ENCODE peak calls at places on chromosomes 13 and 19, in four cellular contexts. Z is tibial artery; N is hepatocyte; J is CD4-positive, CD25-positive, alpha-beta regulatory T cell. U is an unnamed sample.

GRCh38 chr19:36093687-36094086 is 17.3 kb upstream of the OVOL3 start:
- DNase-seq in Z (no peak), N (no peak), J (no peak), U (no peak)

GRCh38 chr19:46404039-46404883 is 9.1 kb downstream of the CCDC8 start:
- DNase-seq in Z (peak), N (peak), J (no peak), U (no peak)

GRCh38 chr13:33274264-33274663 is 11.3 kb downstream of the STARD13 start:
- DNase-seq in Z (no peak), N (no peak), J (no peak), U (no peak)

GRCh38 chr13:35475131-35475959 is 1.1 kb downstream of the MAB21L1 start:
- DNase-seq in Z (peak), N (peak), J (peak), U (peak)

GRCh38 chr19:12453495-12453894 is 12.7 kb upstream of the ZNF443 start:
- DNase-seq in Z (no peak), N (no peak), J (no peak), U (no peak)

GRCh38 chr19:39106201-39106600 is 19.4 kb upstream of the PAK4 start:
- DNase-seq in Z (no peak), N (no peak), J (no peak), U (no peak)

GRCh38 chr13:39016789-39017188 is 21.1 kb downstream of the PROSER1 start:
- DNase-seq in Z (no peak), N (peak), J (peak), U (no peak)

GRCh38 chr13:113001251-113002140 is 32.5 kb downstream of the MCF2L start:
- DNase-seq in Z (no peak), N (peak), J (no peak), U (peak)

GRCh38 chr13:44050450-44051063 is 170.9 kb downstream of the LACC1 start:
- DNase-seq in Z (no peak), N (peak), J (peak), U (no peak)

GRCh38 chr13:113928701-113929627 is 44.9 kb downstream of the C13orf46 start:
- DNase-seq in Z (peak), N (peak), J (no peak), U (peak)

GRCh38 chr13:80979035-80979641 is 638.2 kb upstream of the SPRY2 start:
- DNase-seq in Z (no peak), N (peak), J (peak), U (peak)

GRCh38 chr19:29841559-29842367 is 30.0 kb downstream of the CCNE1 start:
- DNase-seq in Z (no peak), N (peak), J (peak), U (no peak)

GRCh38 chr13:104750377-104750776 is 1684.2 kb upstream of the SLC10A2 start:
- DNase-seq in Z (no peak), N (peak), J (no peak), U (no peak)

GRCh38 chr13:74131206-74131605 is 3.0 kb downstream of the KLF12 start:
- DNase-seq in Z (no peak), N (no peak), J (no peak), U (no peak)

GRCh38 chr19:16945762-16946465 is 57.1 kb downstream of the F2RL3 start:
- DNase-seq in Z (no peak), N (no peak), J (no peak), U (no peak)

GRCh38 chr19:38081547-38082255 is 142.3 kb downstream of the DPF1 start:
- DNase-seq in Z (no peak), N (no peak), J (no peak), U (no peak)

GRCh38 chr13:104847863-104848262 is 1687.6 kb downstream of the EFNB2 start:
- DNase-seq in Z (no peak), N (no peak), J (no peak), U (no peak)

GRCh38 chr13:23081246-23081645 is 99.5 kb upstream of the SGCG start:
- DNase-seq in Z (no peak), N (no peak), J (no peak), U (no peak)

GRCh38 chr19:30596813-30597399 is 224.7 kb downstream of the ZNF536 start:
- DNase-seq in Z (no peak), N (no peak), J (no peak), U (no peak)

GRCh38 chr13:26015276-26015934 is 36.4 kb downstream of the SHISA2 start:
- DNase-seq in Z (no peak), N (no peak), J (no peak), U (no peak)

GRCh38 chr13:26017932-26018690 is 33.7 kb downstream of the SHISA2 start:
- DNase-seq in Z (no peak), N (no peak), J (no peak), U (no peak)

GRCh38 chr13:26019241-26019640 is 32.6 kb downstream of the SHISA2 start:
- DNase-seq in Z (no peak), N (no peak), J (no peak), U (no peak)

GRCh38 chr13:26019881-26020535 is 31.8 kb downstream of the SHISA2 start:
- DNase-seq in Z (no peak), N (no peak), J (no peak), U (no peak)

DNA sequence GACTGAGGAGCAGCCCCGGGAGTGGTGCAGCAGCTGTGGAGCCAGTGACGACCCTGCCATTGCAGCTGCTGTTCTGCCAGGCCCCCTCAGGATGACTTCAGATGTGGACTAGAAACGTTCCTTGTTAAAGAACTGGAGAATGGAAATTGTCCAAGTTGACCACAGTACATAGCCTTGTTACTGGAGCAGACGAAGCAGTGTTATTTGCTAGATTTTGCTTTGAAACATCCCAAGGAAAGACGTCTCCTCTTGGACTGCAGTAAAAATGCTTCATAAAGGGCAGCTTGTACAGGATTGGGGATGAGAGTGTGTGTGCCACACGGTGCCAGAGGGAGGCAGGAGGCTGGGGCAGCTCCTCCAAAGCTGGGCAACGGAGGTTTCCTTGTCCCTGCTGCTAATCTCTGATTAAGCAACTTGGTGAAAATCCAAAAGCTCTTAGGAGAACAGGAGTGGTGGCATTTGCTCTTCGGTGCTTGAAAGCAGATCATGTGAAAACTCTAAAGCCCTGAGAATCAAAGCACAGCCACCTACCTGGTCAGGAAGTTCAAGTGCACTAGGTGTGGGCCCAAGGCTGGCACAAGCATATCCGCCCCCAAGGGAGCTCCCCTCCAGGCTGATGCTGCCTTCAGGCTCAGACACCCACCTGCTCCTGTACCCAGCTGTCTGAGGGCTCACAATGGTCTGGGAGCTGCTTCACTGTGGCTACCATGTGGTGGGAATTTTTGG is 34.5 kb downstream of the SHISA2 start:
- DNase-seq in Z (no peak), N (no peak), J (no peak), U (no peak)
- H3K27ac ChIP-seq in Z (no peak), N (no peak), J (no peak), U (peak)

DNA sequence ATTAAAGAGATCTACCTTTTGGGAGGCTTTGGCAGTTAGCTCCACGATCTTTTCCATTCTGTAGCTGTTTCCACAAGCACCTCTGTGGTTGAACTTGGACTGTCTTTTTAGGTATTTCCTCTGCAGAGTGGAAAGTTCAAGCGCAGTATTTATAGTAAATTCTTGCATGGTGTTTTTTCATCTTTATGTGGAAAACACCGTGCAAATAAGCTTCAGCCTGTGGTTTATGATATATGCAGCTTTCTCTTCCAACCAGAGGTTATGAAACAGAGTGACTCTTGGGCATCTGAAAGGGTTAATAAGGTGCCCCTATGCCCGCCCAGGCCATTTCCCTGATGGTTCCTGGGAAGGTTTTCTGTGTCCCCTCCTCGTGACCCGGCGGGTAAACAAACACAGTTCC is 39.6 kb upstream of the RNF113B start:
- DNase-seq in Z (no peak), N (no peak), J (no peak), U (no peak)
- H3K27ac ChIP-seq in Z (peak), N (no peak), J (no peak), U (no peak)

GRCh38 chr19:24054044-24054935 is 32.7 kb upstream of the ZNF254 start:
- DNase-seq in Z (no peak), N (peak), J (peak), U (no peak)

GRCh38 chr19:24057144-24057543 is 29.8 kb upstream of the ZNF254 start:
- DNase-seq in Z (no peak), N (no peak), J (no peak), U (no peak)

GRCh38 chr19:24052811-24053210 is 34.2 kb upstream of the ZNF254 start:
- DNase-seq in Z (no peak), N (no peak), J (no peak), U (no peak)

GRCh38 chr19:24053601-24054000 is 33.4 kb upstream of the ZNF254 start:
- DNase-seq in Z (no peak), N (no peak), J (no peak), U (no peak)

GRCh38 chr19:24055548-24055947 is 31.4 kb upstream of the ZNF254 start:
- DNase-seq in Z (no peak), N (no peak), J (no peak), U (no peak)
- H3K27ac ChIP-seq in Z (no peak), N (peak), J (no peak), U (no peak)

DNA sequence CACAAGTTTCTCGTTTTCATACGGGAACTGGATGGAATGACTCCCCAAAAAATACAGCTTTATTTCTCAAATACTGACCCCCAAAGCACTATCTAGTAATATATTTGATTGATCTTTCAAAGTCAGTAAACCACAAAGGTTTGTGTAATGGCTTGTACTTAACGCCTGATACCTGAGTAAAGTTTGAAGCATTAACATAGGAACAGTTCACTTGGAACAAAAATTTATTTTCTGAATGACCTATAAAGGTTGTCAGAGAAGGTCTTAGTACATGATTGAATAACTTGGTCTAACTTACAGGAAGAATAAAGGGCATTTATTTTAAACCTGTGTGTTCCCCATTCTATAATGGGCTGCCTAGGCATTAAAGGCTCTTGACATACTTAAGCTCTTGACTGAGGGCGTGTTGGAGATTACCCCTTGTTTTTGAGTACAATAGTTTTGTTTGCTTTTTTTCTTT is 1.4 kb upstream of the PCDH9 start:
- DNase-seq in Z (no peak), N (no peak), J (no peak), U (no peak)
- H3K27ac ChIP-seq in Z (peak), N (peak), J (no peak), U (peak)

GRCh38 chr13:75369986-75370385 is 112.0 kb downstream of the TBC1D4 start:
- DNase-seq in Z (no peak), N (no peak), J (no peak), U (no peak)
- H3K27ac ChIP-seq in Z (no peak), N (no peak), J (no peak), U (no peak)

GRCh38 chr19:48329167-48329891 is 4.0 kb downstream of the EMP3 start:
- DNase-seq in Z (no peak), N (peak), J (peak), U (no peak)
- H3K27ac ChIP-seq in Z (peak), N (peak), J (peak), U (peak)

DNA sequence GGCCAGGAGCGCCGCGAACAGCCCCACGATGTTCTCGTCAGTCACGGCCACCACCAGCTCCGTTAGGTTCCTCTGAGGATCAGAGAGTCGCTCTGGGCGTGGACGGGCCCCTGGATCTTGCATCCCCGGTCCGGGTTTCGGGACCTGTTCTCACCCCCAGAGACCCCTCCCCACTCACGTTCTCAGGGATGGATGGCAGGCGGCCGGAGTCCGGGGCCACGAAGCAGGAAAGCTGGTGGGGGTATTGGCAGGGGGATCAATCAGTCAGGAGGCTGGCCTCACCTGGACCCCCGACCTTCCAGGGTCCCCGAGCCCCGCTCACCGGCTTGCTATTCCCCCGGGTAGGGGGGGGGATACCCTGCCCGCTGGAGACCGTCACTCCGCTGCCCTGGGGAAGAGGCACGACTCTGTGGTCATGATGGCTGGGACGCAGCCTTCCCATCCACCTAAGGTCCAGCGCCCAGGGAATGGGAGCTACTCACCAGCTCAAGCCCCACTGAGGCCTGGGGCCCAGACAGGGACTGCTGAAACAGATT is 4.6 kb downstream of the DENND1C start:
- DNase-seq in Z (no peak), N (no peak), J (no peak), U (no peak)
- H3K27ac ChIP-seq in Z (no peak), N (no peak), J (no peak), U (no peak)

DNA sequence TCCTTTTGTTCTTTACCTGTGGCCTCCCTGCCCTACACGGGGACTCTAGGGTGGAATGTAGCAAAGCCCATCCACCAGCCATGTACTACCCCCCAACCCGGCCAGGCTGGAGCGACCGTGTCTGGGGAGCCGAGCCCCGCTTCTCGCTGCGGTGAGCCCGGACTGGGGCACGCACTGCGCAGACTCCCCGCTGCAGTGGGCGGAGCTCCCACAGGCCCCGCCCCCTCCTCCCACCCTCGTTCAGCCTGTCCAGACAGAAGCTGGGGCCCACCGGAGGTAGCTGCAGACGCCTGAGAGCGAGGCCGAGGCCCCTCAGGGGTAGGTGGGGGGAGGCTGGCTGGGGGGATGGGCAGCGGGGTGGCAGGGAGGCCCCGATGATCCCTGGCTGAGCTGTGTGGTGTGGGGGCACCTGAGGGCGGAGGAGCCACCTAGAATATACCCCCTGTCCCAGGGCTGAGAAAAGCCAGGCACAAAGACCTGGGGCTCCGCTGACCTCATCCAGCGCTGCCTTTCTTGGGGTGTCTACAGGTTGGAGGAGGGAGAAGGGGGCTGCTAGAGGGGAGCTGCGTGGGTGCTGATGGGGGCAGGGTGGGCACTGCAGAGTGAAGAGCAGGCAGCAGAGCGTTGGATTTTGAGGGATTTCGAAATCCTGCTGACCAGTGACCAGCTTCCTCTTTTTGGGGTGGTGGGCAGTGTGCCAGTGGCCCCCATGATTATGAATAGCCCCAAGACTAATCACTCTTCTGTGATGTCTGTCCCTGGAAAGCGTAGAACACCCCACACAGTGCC is 17.3 kb downstream of the PLD3 start:
- DNase-seq in Z (peak), N (peak), J (peak), U (peak)
- H3K27ac ChIP-seq in Z (no peak), N (peak), J (no peak), U (no peak)

GRCh38 chr13:51638497-51638871 is 54.2 kb downstream of the WDFY2 start:
- DNase-seq in Z (no peak), N (no peak), J (no peak), U (no peak)

GRCh38 chr13:51636349-51636890 is 52.2 kb downstream of the WDFY2 start:
- DNase-seq in Z (no peak), N (peak), J (no peak), U (no peak)

GRCh38 chr13:51637852-51638496 is 53.7 kb downstream of the WDFY2 start:
- DNase-seq in Z (no peak), N (no peak), J (no peak), U (no peak)

GRCh38 chr13:51635137-51635878 is 51.0 kb downstream of the WDFY2 start:
- DNase-seq in Z (no peak), N (no peak), J (peak), U (no peak)

GRCh38 chr13:51639171-51639570 is 54.9 kb downstream of the WDFY2 start:
- DNase-seq in Z (no peak), N (no peak), J (no peak), U (no peak)
- H3K27ac ChIP-seq in Z (no peak), N (no peak), J (no peak), U (peak)

DNA sequence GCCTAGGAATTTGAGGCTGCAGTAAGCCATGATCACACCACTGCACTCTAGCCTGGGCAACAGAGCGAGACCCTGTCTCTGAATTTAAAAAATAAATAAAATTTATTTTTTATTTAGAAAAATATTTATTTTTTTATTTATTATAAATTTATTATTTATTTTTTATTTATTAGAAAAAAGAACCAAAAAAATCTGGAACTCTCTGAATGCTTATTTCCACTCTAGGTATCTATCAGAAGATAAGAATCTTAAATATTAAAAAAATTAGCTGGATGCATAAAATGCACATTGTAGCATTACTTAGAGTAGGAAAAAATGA is 82.8 kb downstream of the CDADC1 start:
- DNase-seq in Z (no peak), N (no peak), J (no peak), U (no peak)
- H3K27ac ChIP-seq in Z (peak), N (no peak), J (no peak), U (no peak)